ENCODE peak calls at places on chromosome 4, in five cellular contexts. Y is trophoblast cell, N is H9, E is H1, K is mesenchymal stem cell. Z is an unnamed sample.

GRCh38 chr4:136371231-136371630 is 1161.1 kb downstream of the PCDH18 start:
- DNase-seq in Y (no peak), N (no peak), K (no peak), E (no peak), Z (no peak)

GRCh38 chr4:85793256-85793655 is 318.3 kb downstream of the ARHGAP24 start:
- DNase-seq in E (no peak), Y (no peak), N (no peak), K (peak; percentile 65), Z (no peak)

GRCh38 chr4:184282251-184282713 is 64.6 kb upstream of the ENPP6 start:
- DNase-seq in E (no peak), N (no peak), K (no peak), Y (no peak), Z (no peak)

GRCh38 chr4:120824905-120825304 is 97.6 kb downstream of the PRDM5 start:
- DNase-seq in E (no peak), K (no peak), Y (no peak), N (no peak), Z (no peak)

GRCh38 chr4:137212601-137213000 is 319.7 kb downstream of the PCDH18 start:
- DNase-seq in Y (no peak), E (no peak), K (no peak), N (no peak), Z (peak; percentile 15)

GRCh38 chr4:84948056-84948455 is 18.4 kb downstream of the WDFY3 start:
- DNase-seq in K (no peak), Y (no peak), N (no peak), E (no peak), Z (no peak)

GRCh38 chr4:57424231-57424897 is 314.2 kb upstream of the IGFBP7 start:
- DNase-seq in E (no peak), K (no peak), N (no peak), Y (peak; percentile 66), Z (no peak)

GRCh38 chr4:173332963-173333657 is 1.0 kb downstream of the HMGB2 start:
- DNase-seq in N (no peak), E (no peak), Y (peak; percentile 0), K (peak; percentile 28), Z (no peak)

GRCh38 chr4:151276787-151277557 is at the start of gene PRSS48:
- DNase-seq in Y (peak; percentile 33), E (peak; percentile 94), K (peak; percentile 55), N (peak; percentile 93), Z (peak; percentile 62)

GRCh38 chr4:183157215-183157614 is 58.2 kb downstream of the WWC2 start:
- DNase-seq in E (no peak), Y (no peak), N (no peak), K (no peak), Z (no peak)

GRCh38 chr4:156638332-156638731 is 333.3 kb downstream of the PDGFC start:
- DNase-seq in K (no peak), N (no peak), Y (no peak), E (no peak), Z (no peak)

GRCh38 chr4:185512516-185512915 is 22.8 kb downstream of the PDLIM3 start:
- DNase-seq in K (peak; percentile 37), Y (no peak), N (no peak), E (no peak), Z (no peak)

GRCh38 chr4:86117781-86118302 is 242.0 kb downstream of the MAPK10 start:
- DNase-seq in Y (no peak), E (no peak), K (no peak), N (no peak), Z (no peak)

GRCh38 chr4:118352843-118353373 is at the start of gene PRSS12:
- DNase-seq in Y (peak; percentile 30), N (peak; percentile 86), E (peak; percentile 94), K (peak; percentile 70), Z (peak; percentile 77)

GRCh38 chr4:183838987-183839712 is 66.0 kb upstream of the STOX2 start:
- DNase-seq in Y (no peak), E (no peak), N (no peak), K (peak; percentile 33), Z (no peak)

GRCh38 chr4:3780347-3781171 is 14.4 kb downstream of the ADRA2C start:
- DNase-seq in N (peak; percentile 62), Y (peak; percentile 15), K (no peak), E (no peak), Z (no peak)

GRCh38 chr4:87524456-87524855 is 4.7 kb downstream of the SPARCL1 start:
- DNase-seq in E (no peak), K (no peak), N (no peak), Y (no peak), Z (no peak)

GRCh38 chr4:183987529-183987946 is 82.4 kb downstream of the STOX2 start:
- DNase-seq in N (peak; percentile 65), K (peak; percentile 97), E (no peak), Y (peak; percentile 93), Z (peak; percentile 60)

GRCh38 chr4:10584042-10584441 is 100.5 kb downstream of the CLNK start:
- DNase-seq in N (no peak), K (peak; percentile 92), E (no peak), Y (peak; percentile 81), Z (no peak)

GRCh38 chr4:78612398-78613005 is 60.9 kb downstream of the ANXA3 start:
- DNase-seq in N (no peak), Y (no peak), K (peak; percentile 56), E (no peak), Z (no peak)

GRCh38 chr4:127470290-127470809 is 162.4 kb upstream of the INTU start:
- DNase-seq in K (no peak), N (no peak), E (no peak), Y (no peak), Z (no peak)

GRCh38 chr4:181646864-181647263 is 596.3 kb upstream of the TENM3 start:
- DNase-seq in E (no peak), Y (no peak), N (no peak), K (no peak), Z (no peak)

GRCh38 chr4:99033956-99034355 is 38.4 kb downstream of the METAP1 start:
- DNase-seq in N (no peak), E (no peak), K (no peak), Y (no peak), Z (no peak)

GRCh38 chr4:141686146-141686775 is 49.9 kb downstream of the IL15 start:
- DNase-seq in N (no peak), Y (peak; percentile 6), K (peak; percentile 23), E (no peak), Z (no peak)

GRCh38 chr4:121146530-121146929 is 17.6 kb downstream of the TNIP3 start:
- DNase-seq in N (no peak), Y (no peak), E (no peak), K (no peak), Z (no peak)

GRCh38 chr4:164935363-164935762 is 42.1 kb downstream of the TRIM61 start:
- DNase-seq in K (peak; percentile 16), Y (no peak), N (peak; percentile 51), E (peak; percentile 56), Z (no peak)

GRCh38 chr4:24105183-24106039 is 215.6 kb upstream of the PPARGC1A start:
- DNase-seq in E (no peak), N (no peak), Y (peak; percentile 32), K (peak; percentile 91), Z (no peak)

GRCh38 chr4:100257567-100257966 is 67.3 kb upstream of the DDIT4L start:
- DNase-seq in N (peak; percentile 39), Y (no peak), K (no peak), E (no peak), Z (no peak)

GRCh38 chr4:89952458-89952857 is 57.8 kb downstream of the MMRN1 start:
- DNase-seq in N (no peak), E (no peak), K (no peak), Y (no peak), Z (no peak)

GRCh38 chr4:175703956-175704600 is 108.0 kb downstream of the GPM6A start:
- DNase-seq in K (no peak), N (no peak), Y (no peak), E (no peak), Z (no peak)

GRCh38 chr4:150988238-150988637 is 26.8 kb downstream of the LRBA start:
- DNase-seq in N (no peak), K (no peak), E (no peak), Y (no peak), Z (no peak)

GRCh38 chr4:101527186-101527585 is 179.9 kb upstream of the PPP3CA start:
- DNase-seq in E (no peak), Y (no peak), K (no peak), N (no peak), Z (no peak)

GRCh38 chr4:57110635-57111546 is 706 bp upstream of the IGFBP7 start:
- DNase-seq in K (peak; percentile 88), E (peak; percentile 56), N (peak; percentile 67), Y (no peak), Z (peak; percentile 62)

GRCh38 chr4:164648151-164648848 is 105.6 kb upstream of the SMIM31 start:
- DNase-seq in Y (no peak), N (no peak), E (no peak), K (no peak), Z (no peak)

DNA sequence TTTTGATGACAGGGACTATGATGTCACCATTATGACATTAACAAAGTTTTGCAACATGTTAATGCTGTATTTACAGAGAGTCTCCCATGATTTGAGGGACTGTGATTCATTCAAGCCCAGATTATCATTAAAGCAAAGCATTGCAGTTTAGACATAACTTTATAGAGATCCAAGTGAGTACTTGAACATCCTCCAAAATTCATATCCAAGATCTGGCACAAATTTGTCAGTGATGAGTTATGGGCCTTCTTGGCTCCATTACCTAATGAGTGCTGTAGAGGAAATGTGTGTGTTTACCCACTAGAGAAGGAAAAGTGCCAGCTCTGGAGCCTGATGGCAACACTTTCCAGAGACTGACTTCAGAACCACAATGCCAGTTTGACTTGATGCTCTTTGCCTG is 432.3 kb downstream of the GALNTL6 start:
- DNase-seq in K (no peak), Y (no peak), N (no peak), E (no peak), Z (no peak)
- H3K9ac ChIP-seq in K (no peak overlapping the region), Y (no peak overlapping the region), N (no peak overlapping the region), E (no peak overlapping the region), Z (no peak overlapping the region)

GRCh38 chr4:39614487-39615162 is 24.0 kb downstream of the SMIM14 start:
- DNase-seq in Y (no peak), N (no peak), E (no peak), K (peak; percentile 85), Z (no peak)
- H2BK12ac ChIP-seq in Y (no peak overlapping the region), N (no peak overlapping the region), E (no peak overlapping the region), K (no peak overlapping the region), Z (no peak overlapping the region)

GRCh38 chr4:146343199-146343598 is 128.9 kb downstream of the REELD1 start:
- DNase-seq in K (no peak), N (no peak), E (no peak), Y (no peak), Z (no peak)
- H3K9ac ChIP-seq in K (no peak overlapping the region), N (no peak overlapping the region), E (no peak overlapping the region), Y (no peak overlapping the region), Z (no peak overlapping the region)

GRCh38 chr4:80324171-80324570 is 11.4 kb upstream of the CFAP299 start:
- DNase-seq in N (no peak), E (no peak), Y (no peak), K (no peak), Z (no peak)
- H2BK12ac ChIP-seq in N (no peak overlapping the region), E (no peak overlapping the region), Y (no peak overlapping the region), K (no peak overlapping the region), Z (no peak overlapping the region)